ENCODE peak calls at places on chromosomes 3 and 15, in eight cellular contexts. A, F, U, M, H, J, G and W are unnamed samples.

GRCh38 chr3:68987322-68987721 is 26.2 kb downstream of the EOGT start:
- DNase-seq in A (no peak), M (no peak), U (no peak), H (no peak), F (no peak), G (no peak), J (no peak), W (no peak)

GRCh38 chr3:15634671-15635661 is 33.4 kb downstream of the BTD start:
- DNase-seq in M (no peak), H (peak; percentile 22), A (no peak), J (no peak), F (no peak), U (no peak), G (no peak), W (no peak)

GRCh38 chr3:134350861-134351311 is 23.4 kb downstream of the AMOTL2 start:
- DNase-seq in A (no peak), J (peak; percentile 68), H (peak; percentile 93), F (no peak), G (no peak), U (peak; percentile 86), M (no peak), W (no peak)

GRCh38 chr3:12541625-12542024 is 3.7 kb downstream of the MKRN2OS start:
- DNase-seq in U (no peak), G (no peak), H (peak; percentile 60), M (no peak), F (no peak), J (no peak), A (peak; percentile 50), W (no peak)

GRCh38 chr3:127473244-127474024 is 117.1 kb downstream of the TPRA1 start:
- DNase-seq in G (no peak), A (peak; percentile 69), J (no peak), H (no peak), F (no peak), M (peak; percentile 65), U (peak; percentile 45), W (no peak)

GRCh38 chr3:54870423-54870822 is 57.4 kb downstream of the LRTM1 start:
- DNase-seq in H (peak; percentile 34), M (no peak), A (peak; percentile 60), J (no peak), F (no peak), U (no peak), G (no peak), W (no peak)

GRCh38 chr3:12508316-12508715 is 24.0 kb downstream of the TSEN2 start:
- DNase-seq in J (no peak), A (no peak), H (no peak), U (no peak), G (no peak), M (no peak), F (no peak), W (no peak)

GRCh38 chr15:34799149-34799824 is 3.9 kb upstream of the ACTC1 start:
- DNase-seq in J (no peak), U (peak; percentile 55), H (peak; percentile 87), F (no peak), M (no peak), A (peak; percentile 56), G (no peak), W (no peak)

GRCh38 chr3:4633078-4634004 is 140.2 kb downstream of the ITPR1 start:
- DNase-seq in J (no peak), U (no peak), H (peak; percentile 71), M (peak; percentile 62), F (no peak), A (peak; percentile 62), G (no peak), W (peak; percentile 39)

GRCh38 chr3:3798641-3799113 is 554 bp upstream of the LRRN1 start:
- DNase-seq in A (peak; percentile 83), H (peak; percentile 46), J (peak; percentile 24), U (peak; percentile 26), G (peak; percentile 9), M (peak; percentile 24), F (no peak), W (no peak)

GRCh38 chr15:89898628-89899302 is 5.0 kb upstream of the AP3S2 start:
- DNase-seq in F (no peak), G (no peak), J (no peak), U (peak; percentile 54), H (peak; percentile 54), A (peak; percentile 74), M (peak; percentile 72), W (peak; percentile 72)